ENCODE peak calls at places on chromosomes 4 and X, in eight cellular contexts. N is heart right ventricle, V is cardiac muscle cell, B is uterus, H is fibroblast of pulmonary artery, I is PC-9, C is colonic mucosa, R is bronchial epithelial cell. A is an unnamed sample.

GRCh38 chr4:159021597-159022385 is 81.1 kb upstream of the RAPGEF2 start:
- DNase-seq in V (no peak), C (no peak), H (no peak), R (no peak), N (no peak), I (no peak), B (no peak), A (no peak)

GRCh38 chrX:70907900-70908299 is 611 bp downstream of the TEX11 start:
- DNase-seq in H (no peak), I (no peak), N (no peak), B (no peak), R (no peak), C (no peak), V (no peak), A (no peak)

GRCh38 chr4:62644372-62644771 is 1444.2 kb downstream of the ADGRL3 start:
- DNase-seq in B (no peak), N (no peak), R (peak; percentile 28), V (peak; percentile 26), C (no peak), H (peak; percentile 67), I (no peak), A (peak; percentile 43)

GRCh38 chr4:751676-752075 is 46.0 kb downstream of the PCGF3 start:
- DNase-seq in C (no peak), N (no peak), B (no peak), R (no peak), H (no peak), I (no peak), V (no peak), A (no peak)

GRCh38 chr4:41287005-41287404 is 30.3 kb downstream of the UCHL1 start:
- DNase-seq in H (peak; percentile 17), B (no peak), C (no peak), R (no peak), V (no peak), N (no peak), I (peak; percentile 96), A (peak; percentile 81)

GRCh38 chr4:46837639-46838038 is 71.4 kb downstream of the COX7B2 start:
- DNase-seq in H (no peak), C (no peak), I (no peak), N (no peak), B (no peak), R (no peak), V (no peak), A (no peak)

GRCh38 chr4:146654976-146655761 is 16.5 kb downstream of the POU4F2 start:
- DNase-seq in V (peak; percentile 38), C (no peak), R (no peak), B (no peak), N (no peak), H (peak; percentile 25), I (no peak), A (peak; percentile 8)

GRCh38 chr4:182042945-182043344 is 200.3 kb upstream of the TENM3 start:
- DNase-seq in N (no peak), H (no peak), I (no peak), C (no peak), R (no peak), V (no peak), B (no peak), A (no peak)

GRCh38 chrX:103344606-103345005 is 11.7 kb upstream of the TCEAL9 start:
- DNase-seq in V (no peak), C (no peak), N (no peak), I (no peak), R (no peak), B (no peak), H (peak; percentile 47), A (no peak)

DNA sequence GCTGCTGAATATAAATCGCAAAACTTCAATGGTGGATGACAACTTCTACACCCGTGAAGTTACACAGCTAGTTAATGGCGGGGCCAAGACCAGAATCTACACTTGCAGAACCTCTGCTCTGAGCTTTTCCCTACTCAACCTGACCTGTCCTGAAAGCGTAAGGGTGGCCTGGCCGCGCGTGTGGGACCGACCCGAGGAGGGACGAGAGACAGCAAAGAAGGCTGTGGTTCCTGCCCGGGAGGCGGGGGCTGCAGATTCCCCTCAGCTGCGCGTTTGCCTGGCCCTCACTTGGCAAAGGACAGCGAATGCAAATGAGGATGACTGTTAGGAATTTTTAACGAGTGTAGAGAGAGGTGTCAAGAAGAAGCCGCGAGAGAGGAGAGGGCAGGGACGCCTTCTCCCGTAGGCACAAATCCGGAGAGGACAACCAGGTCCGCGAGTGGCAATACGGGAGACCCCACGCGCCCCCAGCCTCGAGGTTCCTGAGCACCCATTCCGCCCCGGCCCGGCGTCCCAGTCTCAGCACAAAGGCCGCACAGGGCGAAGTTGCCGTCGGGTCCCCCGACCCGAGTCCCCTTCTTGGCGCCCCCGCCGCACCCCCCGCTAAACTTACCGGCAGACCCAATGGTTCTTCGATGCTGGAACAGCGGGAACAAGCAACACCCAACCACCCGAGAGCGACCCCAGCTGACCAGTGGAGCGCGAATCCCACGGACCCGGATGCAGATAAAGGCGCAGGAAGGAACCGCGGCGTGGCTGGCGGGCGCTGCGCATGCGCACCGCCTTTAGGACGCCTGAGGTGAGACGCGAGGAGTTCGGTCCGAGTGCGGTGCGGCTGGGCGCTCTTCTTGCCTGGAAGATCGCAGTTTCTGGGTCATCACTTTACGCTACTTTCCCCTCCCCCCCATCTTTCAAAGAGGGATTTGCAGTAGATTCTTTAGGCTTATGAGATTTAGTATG is at the start of gene GNPDA2:
- DNase-seq in R (peak; percentile 64), H (peak; percentile 93), V (peak; percentile 94), N (peak; percentile 91), I (peak; percentile 69), C (peak; percentile 92), B (peak; percentile 91), A (peak; percentile 92)
- TF ChIP-seq CTCF in R (peak; percentile 39), H (peak; percentile 9), V (peak; percentile 38), N (peak; percentile 24), I (peak; percentile 32), C (no peak), B (peak; percentile 21), A (peak; percentile 39)

GRCh38 chrX:38236901-38237615 is 16.4 kb upstream of the SRPX start:
- DNase-seq in N (no peak), R (no peak), I (no peak), B (no peak), C (no peak), H (no peak), V (no peak), A (no peak)
- H3K4me3 ChIP-seq in N (no peak overlapping the region), R (no peak overlapping the region), I (no peak overlapping the region), B (no peak overlapping the region), C (no peak overlapping the region), H (no peak overlapping the region), V (no peak overlapping the region), A (no peak overlapping the region)

GRCh38 chr4:156173937-156174336 is 220.3 kb upstream of the CTSO start:
- DNase-seq in H (no peak), I (no peak), C (no peak), N (no peak), B (no peak), R (no peak), V (no peak), A (no peak)

GRCh38 chr4:156173481-156173880 is 219.8 kb upstream of the CTSO start:
- DNase-seq in R (no peak), B (no peak), H (no peak), C (no peak), V (no peak), I (no peak), N (no peak), A (no peak)

GRCh38 chr4:156169861-156170260 is 216.2 kb upstream of the CTSO start:
- DNase-seq in B (no peak), N (no peak), C (no peak), H (peak; percentile 23), I (no peak), V (no peak), R (no peak), A (no peak)

GRCh38 chr4:156168288-156168687 is 214.6 kb upstream of the CTSO start:
- DNase-seq in N (no peak), R (no peak), C (no peak), V (no peak), B (no peak), I (no peak), H (no peak), A (no peak)

GRCh38 chr4:156169011-156169410 is 215.3 kb upstream of the CTSO start:
- DNase-seq in N (no peak), H (peak; percentile 89), V (peak; percentile 89), R (peak; percentile 86), C (no peak), B (peak; percentile 70), I (no peak), A (peak; percentile 92)
- TF ChIP-seq CTCF in N (peak; percentile 44), H (peak; percentile 83), V (peak; percentile 73), R (peak; percentile 51), C (no peak), B (peak; percentile 51), I (peak; percentile 43), A (peak; percentile 79)

GRCh38 chr4:61202100-61202637 is 2.0 kb downstream of the ADGRL3 start:
- DNase-seq in N (peak; percentile 22), B (no peak), I (no peak), R (no peak), C (no peak), H (peak; percentile 12), V (no peak), A (peak; percentile 38)
- H3K4me3 ChIP-seq in N (peak overlapping the region; percentile 66), B (peak overlapping the region; percentile 21), I (no peak overlapping the region), R (peak overlapping the region; percentile 18), C (peak overlapping the region; percentile 30), H (peak overlapping the region; percentile 62), V (peak overlapping the region; percentile 59), A (peak overlapping the region; percentile 72)

GRCh38 chrX:154506483-154507332 is 9.3 kb downstream of the FAM3A start:
- DNase-seq in H (no peak), N (no peak), V (no peak), B (no peak), C (no peak), I (no peak), R (no peak), A (no peak)

GRCh38 chrX:154505726-154506125 is 10.3 kb downstream of the FAM3A start:
- DNase-seq in I (peak; percentile 67), R (peak; percentile 67), N (no peak), C (no peak), B (no peak), V (peak; percentile 56), H (peak; percentile 59), A (peak; percentile 65)

GRCh38 chrX:154509455-154509854 is 6.6 kb downstream of the FAM3A start:
- DNase-seq in C (no peak), N (no peak), H (no peak), I (no peak), V (no peak), B (no peak), R (no peak), A (no peak)

GRCh38 chrX:154507673-154508072 is 8.4 kb downstream of the FAM3A start:
- DNase-seq in C (no peak), I (no peak), N (no peak), R (no peak), H (no peak), B (no peak), V (no peak), A (no peak)

GRCh38 chrX:154508346-154508745 is 7.7 kb downstream of the FAM3A start:
- DNase-seq in B (no peak), C (no peak), H (no peak), R (no peak), I (no peak), N (no peak), V (no peak), A (no peak)
- TF ChIP-seq CTCF in B (no peak), C (no peak), H (no peak), R (no peak), I (no peak), N (no peak), V (no peak), A (no peak)

GRCh38 chr4:86815653-86816052 is 33.5 kb downstream of the SLC10A6 start:
- DNase-seq in C (no peak), R (no peak), I (no peak), N (no peak), H (no peak), V (no peak), B (no peak), A (no peak)
- H3K4me3 ChIP-seq in C (no peak overlapping the region), R (no peak overlapping the region), I (no peak overlapping the region), N (no peak overlapping the region), H (no peak overlapping the region), V (no peak overlapping the region), B (no peak overlapping the region), A (no peak overlapping the region)